ENCODE peak calls at places on chromosomes 6 and 20, in eight cellular contexts. P is pulmonary artery endothelial cell; Y is stimulated activated CD8-positive, alpha-beta memory T cell treated with anti-CD3 and anti-CD28 coated beads, Interleukin-2, amount 100 ng/mL, for 1 hour; X is endothelial cell of umbilical vein; U is NCI-H1694; L is AG09309; S is T-helper 2 cell; E is stimulated activated CD4-positive, alpha-beta T cell treated with anti-CD3 and anti-CD28 coated beads, Interleukin-1b, Interleukin-23, amount 100 ng/mL, for 4 hours. M is an unnamed sample.

GRCh38 chr6:36595168-36595818 is 1.1 kb downstream of the SRSF3 start:
- DNase-seq in P (no peak), Y (no peak), X (peak; percentile 52), U (peak; percentile 16), L (no peak), S (no peak), E (no peak), M (no peak)

GRCh38 chr6:89242574-89243330 is 25.6 kb upstream of the GABRR1 start:
- DNase-seq in P (peak; percentile 13), Y (no peak), X (peak; percentile 60), U (peak; percentile 56), L (no peak), S (no peak), E (no peak), M (no peak)

GRCh38 chr20:50163570-50164317 is 10.2 kb upstream of the PEDS1 start:
- DNase-seq in P (no peak), Y (no peak), X (no peak), U (no peak), L (no peak), S (no peak), E (no peak), M (no peak)

GRCh38 chr20:24695529-24696225 is 226.2 kb downstream of the SYNDIG1 start:
- DNase-seq in P (no peak), Y (no peak), X (no peak), U (no peak), L (no peak), S (no peak), E (no peak), M (no peak)

GRCh38 chr20:43799150-43799711 is 72.4 kb upstream of the GTSF1L start:
- DNase-seq in P (no peak), Y (no peak), X (no peak), U (no peak), L (no peak), S (no peak), E (no peak), M (no peak)

GRCh38 chr6:39922821-39923220 is 11.4 kb downstream of the MOCS1 start:
- DNase-seq in P (no peak), Y (no peak), X (no peak), U (no peak), L (no peak), S (no peak), E (no peak), M (no peak)

GRCh38 chr6:116217069-116217468 is 36.8 kb downstream of the TSPYL4 start:
- DNase-seq in P (no peak), Y (no peak), X (peak; percentile 61), U (peak; percentile 30), L (no peak), S (no peak), E (no peak), M (no peak)

GRCh38 chr6:150470131-150470530 is 101.3 kb downstream of the IYD start:
- DNase-seq in P (no peak), Y (no peak), X (no peak), U (no peak), L (no peak), S (no peak), E (no peak), M (no peak)

GRCh38 chr6:57261896-57262295 is 39.8 kb upstream of the RAB23 start:
- DNase-seq in P (no peak), Y (no peak), X (no peak), U (no peak), L (no peak), S (no peak), E (no peak), M (no peak)

GRCh38 chr6:3744211-3744900 is 7.2 kb downstream of the PXDC1 start:
- DNase-seq in P (no peak), Y (no peak), X (peak; percentile 42), U (no peak), L (no peak), S (no peak), E (no peak), M (no peak)

GRCh38 chr6:135983720-135984343 is 132.3 kb downstream of the PDE7B start:
- DNase-seq in P (no peak), Y (no peak), X (no peak), U (no peak), L (no peak), S (no peak), E (no peak), M (no peak)

GRCh38 chr20:6686171-6686570 is 81.3 kb upstream of the BMP2 start:
- DNase-seq in P (no peak), Y (no peak), X (no peak), U (no peak), L (no peak), S (no peak), E (no peak), M (no peak)

GRCh38 chr6:136403166-136403980 is 113.7 kb upstream of the BCLAF1 start:
- DNase-seq in P (no peak), Y (no peak), X (peak; percentile 6), U (no peak), L (peak; percentile 90), S (no peak), E (no peak), M (no peak)

GRCh38 chr6:170448317-170448716 is 104.8 kb downstream of the PSMB1 start:
- DNase-seq in P (no peak), Y (no peak), X (no peak), U (no peak), L (no peak), S (no peak), E (no peak), M (no peak)

GRCh38 chr20:56925696-56926101 is 296.6 kb downstream of the TFAP2C start:
- DNase-seq in P (no peak), Y (no peak), X (no peak), U (no peak), L (no peak), S (no peak), E (no peak), M (no peak)

GRCh38 chr20:33790571-33790970 is 20.6 kb upstream of the CHMP4B start:
- DNase-seq in P (no peak), Y (no peak), X (no peak), U (no peak), L (no peak), S (no peak), E (no peak), M (no peak)

GRCh38 chr20:11159728-11160127 is 485.9 kb upstream of the JAG1 start:
- DNase-seq in P (no peak), Y (no peak), X (peak; percentile 72), U (no peak), L (no peak), S (no peak), E (no peak), M (no peak)

GRCh38 chr6:110518281-110518623 is 41.8 kb upstream of the SLC22A16 start:
- DNase-seq in P (no peak), Y (no peak), X (no peak), U (no peak), L (no peak), S (no peak), E (no peak), M (no peak)

GRCh38 chr20:62147125-62147524 is 3.6 kb downstream of the SS18L1 start:
- DNase-seq in P (no peak), Y (no peak), X (no peak), U (no peak), L (no peak), S (no peak), E (no peak), M (no peak)